ENCODE peak calls at places on chromosome 1, in ten cellular contexts. One of them, this sample, is unnamed.

GRCh38 chr1:25922633-25923567 is 16.7 kb upstream of the STMN1 start:
- DNase-seq in CD8-positive, alpha-beta memory T cell: peak
- DNase-seq in heart left ventricle: peak
- DNase-seq in kidney: peak
- DNase-seq in A549: peak
- DNase-seq in upper lobe of right lung: peak
- DNase-seq in IMR-90: no peak
- DNase-seq in GM23248: peak
- DNase-seq in skeletal muscle cell: no peak
- DNase-seq in breast epithelium: no peak
- DNase-seq in this sample: no peak

GRCh38 chr1:53367503-53368313 is 39.8 kb upstream of the LRP8 start:
- DNase-seq in kidney: peak
- DNase-seq in breast epithelium: no peak
- DNase-seq in skeletal muscle cell: no peak
- DNase-seq in IMR-90: no peak
- DNase-seq in upper lobe of right lung: peak
- DNase-seq in GM23248: no peak
- DNase-seq in heart left ventricle: no peak
- DNase-seq in A549: no peak
- DNase-seq in CD8-positive, alpha-beta memory T cell: peak
- DNase-seq in this sample: peak

GRCh38 chr1:229694053-229694693 is 68.1 kb downstream of the URB2 start:
- DNase-seq in A549: no peak
- DNase-seq in CD8-positive, alpha-beta memory T cell: no peak
- DNase-seq in skeletal muscle cell: peak
- DNase-seq in GM23248: peak
- DNase-seq in upper lobe of right lung: peak
- DNase-seq in kidney: peak
- DNase-seq in IMR-90: peak
- DNase-seq in heart left ventricle: peak
- DNase-seq in breast epithelium: peak
- DNase-seq in this sample: no peak

GRCh38 chr1:7386226-7387052 is 384.7 kb upstream of the VAMP3 start:
- DNase-seq in GM23248: no peak
- DNase-seq in breast epithelium: peak
- DNase-seq in upper lobe of right lung: no peak
- DNase-seq in kidney: no peak
- DNase-seq in heart left ventricle: no peak
- DNase-seq in IMR-90: no peak
- DNase-seq in CD8-positive, alpha-beta memory T cell: no peak
- DNase-seq in A549: no peak
- DNase-seq in skeletal muscle cell: no peak
- DNase-seq in this sample: no peak

GRCh38 chr1:222167111-222167510 is 380.8 kb downstream of the HHIPL2 start:
- DNase-seq in kidney: peak
- DNase-seq in skeletal muscle cell: peak
- DNase-seq in breast epithelium: no peak
- DNase-seq in A549: peak
- DNase-seq in CD8-positive, alpha-beta memory T cell: no peak
- DNase-seq in heart left ventricle: no peak
- DNase-seq in upper lobe of right lung: no peak
- DNase-seq in IMR-90: peak
- DNase-seq in GM23248: peak
- DNase-seq in this sample: peak

GRCh38 chr1:12409676-12410075 is 179.8 kb downstream of the VPS13D start:
- DNase-seq in heart left ventricle: no peak
- DNase-seq in CD8-positive, alpha-beta memory T cell: no peak
- DNase-seq in kidney: no peak
- DNase-seq in IMR-90: no peak
- DNase-seq in GM23248: no peak
- DNase-seq in upper lobe of right lung: no peak
- DNase-seq in A549: no peak
- DNase-seq in breast epithelium: no peak
- DNase-seq in skeletal muscle cell: no peak
- DNase-seq in this sample: no peak

GRCh38 chr1:3053366-3053980 is 15.5 kb upstream of the PRDM16 start:
- DNase-seq in IMR-90: no peak
- DNase-seq in skeletal muscle cell: no peak
- DNase-seq in kidney: peak
- DNase-seq in breast epithelium: no peak
- DNase-seq in A549: no peak
- DNase-seq in heart left ventricle: peak
- DNase-seq in GM23248: no peak
- DNase-seq in upper lobe of right lung: no peak
- DNase-seq in CD8-positive, alpha-beta memory T cell: no peak
- DNase-seq in this sample: no peak

GRCh38 chr1:7552402-7552801 is 218.7 kb upstream of the VAMP3 start:
- DNase-seq in CD8-positive, alpha-beta memory T cell: no peak
- DNase-seq in breast epithelium: no peak
- DNase-seq in GM23248: no peak
- DNase-seq in heart left ventricle: peak
- DNase-seq in kidney: peak
- DNase-seq in upper lobe of right lung: peak
- DNase-seq in IMR-90: peak
- DNase-seq in A549: no peak
- DNase-seq in skeletal muscle cell: no peak
- DNase-seq in this sample: no peak

GRCh38 chr1:239268007-239268406 is 118.4 kb upstream of the CHRM3 start:
- DNase-seq in A549: no peak
- DNase-seq in IMR-90: no peak
- DNase-seq in breast epithelium: no peak
- DNase-seq in CD8-positive, alpha-beta memory T cell: no peak
- DNase-seq in kidney: no peak
- DNase-seq in GM23248: no peak
- DNase-seq in upper lobe of right lung: no peak
- DNase-seq in heart left ventricle: no peak
- DNase-seq in skeletal muscle cell: no peak
- DNase-seq in this sample: no peak
- H3K4me3 ChIP-seq in A549: no peak
- H3K4me3 ChIP-seq in IMR-90: no peak
- H3K4me3 ChIP-seq in breast epithelium: no peak
- H3K4me3 ChIP-seq in CD8-positive, alpha-beta memory T cell: no peak
- H3K4me3 ChIP-seq in kidney: no peak
- H3K4me3 ChIP-seq in GM23248: no peak
- H3K4me3 ChIP-seq in upper lobe of right lung: no peak
- H3K4me3 ChIP-seq in heart left ventricle: no peak
- H3K4me3 ChIP-seq in skeletal muscle cell: no peak
- H3K4me3 ChIP-seq in this sample: no peak

DNA sequence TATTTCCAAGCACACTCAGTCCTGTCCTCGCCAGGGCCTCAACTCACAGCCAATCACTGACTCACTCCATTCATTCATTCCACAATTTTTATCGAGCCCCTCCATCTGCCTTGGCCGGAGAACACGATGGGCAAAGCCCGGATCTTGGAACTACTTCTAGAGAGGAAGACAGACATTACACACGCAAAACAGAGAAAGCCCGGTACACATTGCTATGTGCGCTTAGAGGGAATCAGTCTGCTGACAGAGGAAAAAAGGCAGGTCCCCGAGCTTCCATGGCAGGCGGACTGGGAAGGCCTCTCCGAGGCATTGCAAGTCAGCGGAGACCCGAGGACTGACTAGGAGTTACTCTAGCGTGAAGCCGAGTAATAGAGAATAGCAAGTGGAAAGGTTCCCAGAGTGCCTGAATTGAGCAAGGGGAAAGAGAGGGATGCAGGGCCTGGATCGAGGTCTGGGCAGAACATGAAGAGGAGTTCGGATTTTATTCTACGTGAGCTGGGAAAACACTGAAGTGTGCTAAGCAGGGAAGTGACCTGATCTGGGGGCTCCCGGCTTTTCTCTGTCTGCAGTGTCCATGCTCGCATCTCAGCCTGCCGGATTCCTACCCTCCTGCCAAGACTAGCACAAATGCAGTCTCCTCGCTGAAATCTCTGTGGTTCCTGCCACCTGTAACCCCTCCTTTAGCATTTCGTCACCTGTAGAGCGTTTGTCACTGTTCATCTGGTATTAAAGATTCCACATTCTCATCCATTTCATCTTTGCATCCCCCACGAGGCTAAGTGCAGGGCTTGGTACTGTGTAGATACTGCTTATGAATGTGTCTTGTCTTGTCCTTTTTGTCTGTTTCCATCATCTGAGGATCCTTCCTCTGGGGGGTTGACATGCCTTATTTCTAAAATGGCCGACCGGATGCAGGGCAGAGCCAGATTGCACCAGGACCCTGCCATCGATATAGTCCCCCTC is 54.0 kb upstream of the DNAJC6 start:
- DNase-seq in skeletal muscle cell: no peak
- DNase-seq in upper lobe of right lung: no peak
- DNase-seq in A549: no peak
- DNase-seq in GM23248: peak
- DNase-seq in CD8-positive, alpha-beta memory T cell: peak
- DNase-seq in heart left ventricle: no peak
- DNase-seq in kidney: no peak
- DNase-seq in breast epithelium: no peak
- DNase-seq in IMR-90: no peak
- DNase-seq in this sample: peak
- H3K4me3 ChIP-seq in skeletal muscle cell: peak
- H3K4me3 ChIP-seq in upper lobe of right lung: peak
- H3K4me3 ChIP-seq in A549: peak
- H3K4me3 ChIP-seq in GM23248: peak
- H3K4me3 ChIP-seq in CD8-positive, alpha-beta memory T cell: peak
- H3K4me3 ChIP-seq in heart left ventricle: peak
- H3K4me3 ChIP-seq in kidney: peak
- H3K4me3 ChIP-seq in breast epithelium: peak
- H3K4me3 ChIP-seq in IMR-90: no peak
- H3K4me3 ChIP-seq in this sample: peak

DNA sequence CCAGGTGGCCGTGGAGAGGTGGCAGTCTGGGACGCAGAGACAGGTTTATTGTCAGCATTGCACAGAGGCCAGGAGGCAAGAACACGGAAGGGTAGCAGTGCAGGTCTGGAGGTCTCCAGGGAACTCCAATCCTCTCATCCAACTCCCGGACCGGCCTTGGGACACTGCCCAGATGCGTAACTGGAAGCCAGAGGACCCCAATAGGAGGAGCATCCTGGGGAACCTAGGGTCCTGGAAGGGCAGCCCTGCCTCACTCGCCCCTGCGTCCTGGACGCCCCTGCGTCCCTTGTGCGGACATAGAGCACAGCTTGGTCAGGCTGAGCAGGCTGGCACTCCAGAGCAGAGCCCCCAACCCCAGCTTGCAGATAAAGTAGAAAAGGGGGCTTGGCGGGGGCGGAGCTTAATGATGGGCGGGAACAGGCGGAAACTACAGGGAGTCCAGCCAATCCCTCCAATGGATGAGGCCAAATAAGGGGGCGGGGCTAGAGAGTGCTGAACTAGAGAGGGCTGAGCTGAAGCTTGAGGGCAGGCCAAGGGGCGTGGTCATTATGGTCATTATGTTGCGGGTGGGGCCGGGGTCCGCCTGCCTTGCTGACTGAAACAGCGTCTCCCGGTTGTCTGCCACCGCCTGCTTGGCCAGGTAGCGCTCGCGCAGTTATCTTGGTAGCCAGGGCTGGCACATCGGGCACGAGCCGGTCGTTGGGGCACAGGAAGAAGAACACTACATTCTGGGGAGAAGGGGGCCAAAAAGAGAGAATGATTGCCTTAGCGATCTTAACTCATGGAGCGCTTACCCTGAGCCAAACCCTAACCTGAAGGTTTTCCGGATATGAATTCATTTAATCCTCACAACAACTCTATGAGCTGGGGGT is 3.7 kb upstream of the ARHGEF19 start:
- DNase-seq in breast epithelium: peak
- DNase-seq in heart left ventricle: peak
- DNase-seq in A549: peak
- DNase-seq in upper lobe of right lung: peak
- DNase-seq in IMR-90: peak
- DNase-seq in skeletal muscle cell: peak
- DNase-seq in GM23248: peak
- DNase-seq in kidney: peak
- DNase-seq in CD8-positive, alpha-beta memory T cell: peak
- DNase-seq in this sample: no peak
- H3K4me3 ChIP-seq in breast epithelium: peak
- H3K4me3 ChIP-seq in heart left ventricle: peak
- H3K4me3 ChIP-seq in A549: no peak
- H3K4me3 ChIP-seq in upper lobe of right lung: peak
- H3K4me3 ChIP-seq in IMR-90: peak
- H3K4me3 ChIP-seq in skeletal muscle cell: peak
- H3K4me3 ChIP-seq in GM23248: peak
- H3K4me3 ChIP-seq in kidney: peak
- H3K4me3 ChIP-seq in CD8-positive, alpha-beta memory T cell: peak
- H3K4me3 ChIP-seq in this sample: no peak

GRCh38 chr1:54885237-54885679 is 1.7 kb downstream of the DHCR24 start:
- DNase-seq in CD8-positive, alpha-beta memory T cell: no peak
- DNase-seq in IMR-90: no peak
- DNase-seq in A549: no peak
- DNase-seq in breast epithelium: no peak
- DNase-seq in kidney: no peak
- DNase-seq in skeletal muscle cell: no peak
- DNase-seq in upper lobe of right lung: no peak
- DNase-seq in GM23248: no peak
- DNase-seq in heart left ventricle: no peak
- DNase-seq in this sample: no peak

GRCh38 chr1:54882483-54882882 is 4.5 kb downstream of the DHCR24 start:
- DNase-seq in kidney: no peak
- DNase-seq in upper lobe of right lung: no peak
- DNase-seq in A549: no peak
- DNase-seq in heart left ventricle: no peak
- DNase-seq in breast epithelium: no peak
- DNase-seq in GM23248: peak
- DNase-seq in IMR-90: peak
- DNase-seq in skeletal muscle cell: no peak
- DNase-seq in CD8-positive, alpha-beta memory T cell: no peak
- DNase-seq in this sample: no peak

GRCh38 chr1:54884135-54884586 is 2.8 kb downstream of the DHCR24 start:
- DNase-seq in GM23248: peak
- DNase-seq in A549: no peak
- DNase-seq in heart left ventricle: no peak
- DNase-seq in CD8-positive, alpha-beta memory T cell: no peak
- DNase-seq in breast epithelium: no peak
- DNase-seq in upper lobe of right lung: no peak
- DNase-seq in IMR-90: peak
- DNase-seq in skeletal muscle cell: no peak
- DNase-seq in kidney: no peak
- DNase-seq in this sample: no peak

GRCh38 chr1:54884768-54885167 is 2.2 kb downstream of the DHCR24 start:
- DNase-seq in upper lobe of right lung: no peak
- DNase-seq in heart left ventricle: no peak
- DNase-seq in GM23248: no peak
- DNase-seq in kidney: no peak
- DNase-seq in skeletal muscle cell: no peak
- DNase-seq in breast epithelium: no peak
- DNase-seq in CD8-positive, alpha-beta memory T cell: no peak
- DNase-seq in IMR-90: no peak
- DNase-seq in A549: no peak
- DNase-seq in this sample: no peak

DNA sequence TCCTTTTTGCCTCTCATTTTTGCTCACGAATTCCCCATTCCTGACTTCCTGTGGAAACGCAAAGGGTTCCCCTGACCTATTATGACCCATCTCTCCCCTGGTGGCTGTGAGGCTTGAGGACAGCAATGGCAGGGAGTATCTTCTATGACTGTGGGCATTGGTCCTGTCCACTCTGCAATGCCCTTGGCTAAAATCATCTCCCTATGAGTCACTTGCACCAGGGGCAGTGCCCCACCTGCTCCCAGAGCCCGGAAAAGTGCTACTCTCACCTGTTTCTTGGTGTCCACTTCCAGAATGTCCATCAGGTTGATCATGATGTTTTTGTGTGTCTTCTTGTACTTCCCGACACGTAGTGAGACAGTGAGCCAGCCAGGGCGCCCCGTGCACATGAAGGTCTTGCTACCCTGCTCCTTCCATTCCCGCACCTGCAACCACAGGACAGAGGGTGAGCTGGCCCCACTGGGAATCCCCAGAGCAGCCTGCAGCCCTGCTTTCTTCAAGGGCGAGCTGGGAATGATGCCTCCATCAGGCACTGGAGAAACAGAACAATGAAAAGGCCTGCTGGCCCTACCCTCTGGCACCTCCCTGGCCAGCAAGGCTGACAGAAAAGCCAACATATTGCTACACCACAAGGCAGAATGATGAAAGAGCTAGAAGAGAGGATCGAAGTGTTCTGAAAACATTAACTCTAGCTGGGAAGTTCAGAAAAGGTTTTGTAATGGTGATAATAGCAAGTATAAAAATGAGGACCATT is 3.5 kb downstream of the DHCR24 start:
- DNase-seq in IMR-90: peak
- DNase-seq in breast epithelium: peak
- DNase-seq in CD8-positive, alpha-beta memory T cell: no peak
- DNase-seq in skeletal muscle cell: peak
- DNase-seq in kidney: no peak
- DNase-seq in upper lobe of right lung: no peak
- DNase-seq in heart left ventricle: no peak
- DNase-seq in A549: no peak
- DNase-seq in GM23248: peak
- DNase-seq in this sample: no peak
- H3K4me3 ChIP-seq in IMR-90: no peak
- H3K4me3 ChIP-seq in breast epithelium: peak
- H3K4me3 ChIP-seq in CD8-positive, alpha-beta memory T cell: no peak
- H3K4me3 ChIP-seq in skeletal muscle cell: peak
- H3K4me3 ChIP-seq in kidney: no peak
- H3K4me3 ChIP-seq in upper lobe of right lung: peak
- H3K4me3 ChIP-seq in heart left ventricle: no peak
- H3K4me3 ChIP-seq in A549: no peak
- H3K4me3 ChIP-seq in GM23248: no peak
- H3K4me3 ChIP-seq in this sample: no peak

This sample was measured in HAP-1.